ENCODE peak calls at places on chromosomes 5 and 9, in eight cellular contexts. A is NCI-H1694 treated with DMSO at 0.1 percent for 48 hours; L is H4; O is dorsolateral prefrontal cortex; P is CD8-positive, alpha-beta T cell; F is activated naive CD8-positive, alpha-beta T cell treated with anti-CD3 and anti-CD28 coated beads for 36 hours; K is glutamatergic neuron; H is Caki2. J is an unnamed sample.

GRCh38 chr9:132744881-132745761 is 74.9 kb downstream of the GTF3C4 start:
- DNase-seq in A (no peak), L (no peak), O (no peak), P (no peak), F (no peak), K (peak), H (no peak), J (peak)

GRCh38 chr5:77957516-77957915 is 181.4 kb upstream of the TBCA start:
- DNase-seq in A (no peak), L (no peak), O (no peak), P (no peak), F (no peak), K (no peak), H (no peak), J (peak)

GRCh38 chr9:14523545-14523944 is 169.7 kb downstream of the ZDHHC21 start:
- DNase-seq in A (no peak), L (no peak), O (no peak), P (no peak), F (no peak), K (no peak), H (no peak), J (no peak)

GRCh38 chr9:108786756-108787663 is 68.8 kb downstream of the ACTL7B start:
- DNase-seq in A (no peak), L (peak), O (no peak), P (no peak), F (no peak), K (no peak), H (peak), J (peak)

GRCh38 chr5:168766038-168766700 is 187.0 kb upstream of the PANK3 start:
- DNase-seq in A (no peak), L (no peak), O (peak), P (no peak), F (no peak), K (no peak), H (no peak), J (no peak)

GRCh38 chr9:77848428-77848827 is 183.2 kb downstream of the GNAQ start:
- DNase-seq in A (no peak), L (no peak), O (peak), P (no peak), F (no peak), K (no peak), H (no peak), J (no peak)

GRCh38 chr5:176877793-176878331 is 21.3 kb downstream of the HK3 start:
- DNase-seq in A (no peak), L (no peak), O (no peak), P (no peak), F (no peak), K (no peak), H (no peak), J (peak)

GRCh38 chr5:33410221-33410620 is 30.5 kb upstream of the TARS1 start:
- DNase-seq in A (no peak), L (no peak), O (no peak), P (no peak), F (no peak), K (no peak), H (no peak), J (no peak)

GRCh38 chr5:6194906-6195612 is 183.3 kb downstream of the MED10 start:
- DNase-seq in A (no peak), L (no peak), O (no peak), P (no peak), F (no peak), K (no peak), H (no peak), J (no peak)

GRCh38 chr5:100772548-100772947 is 130.5 kb downstream of the ST8SIA4 start:
- DNase-seq in A (no peak), L (no peak), O (no peak), P (no peak), F (no peak), K (no peak), H (no peak), J (peak)

GRCh38 chr5:178548751-178549150 is 41.4 kb downstream of the COL23A1 start:
- DNase-seq in A (no peak), L (no peak), O (no peak), P (no peak), F (no peak), K (no peak), H (peak), J (no peak)

GRCh38 chr5:151615431-151615830 is 24.3 kb upstream of the FAT2 start:
- DNase-seq in A (no peak), L (no peak), O (no peak), P (no peak), F (peak), K (no peak), H (peak), J (no peak)

GRCh38 chr5:6583049-6583880 is 49.6 kb downstream of the NSUN2 start:
- DNase-seq in A (no peak), L (no peak), O (no peak), P (no peak), F (peak), K (peak), H (no peak), J (peak)

GRCh38 chr5:161925960-161926359 is 78.0 kb downstream of the GABRA1 start:
- DNase-seq in A (no peak), L (no peak), O (no peak), P (no peak), F (no peak), K (no peak), H (no peak), J (no peak)

GRCh38 chr5:98201006-98201620 is 572.4 kb upstream of the RGMB start:
- DNase-seq in A (no peak), L (no peak), O (no peak), P (no peak), F (no peak), K (no peak), H (no peak), J (no peak)

GRCh38 chr5:40405985-40406384 is 273.7 kb upstream of the PTGER4 start:
- DNase-seq in A (no peak), L (no peak), O (no peak), P (no peak), F (no peak), K (no peak), H (no peak), J (no peak)

GRCh38 chr9:115628426-115628825 is 510.5 kb upstream of the TNC start:
- DNase-seq in A (no peak), L (no peak), O (no peak), P (no peak), F (no peak), K (no peak), H (no peak), J (peak)

GRCh38 chr9:36543916-36544315 is 28.8 kb upstream of the MELK start:
- DNase-seq in A (no peak), L (peak), O (no peak), P (no peak), F (no peak), K (no peak), H (no peak), J (no peak)

GRCh38 chr5:133952729-133953567 is 15.5 kb downstream of the C5orf15 start:
- DNase-seq in A (no peak), L (peak), O (peak), P (peak), F (no peak), K (no peak), H (no peak), J (no peak)

GRCh38 chr9:131562032-131562959 is 17.0 kb downstream of the PRRT1B start:
- DNase-seq in A (no peak), L (no peak), O (no peak), P (no peak), F (no peak), K (no peak), H (no peak), J (no peak)

GRCh38 chr5:8831854-8832253 is 714.0 kb downstream of the SEMA5A start:
- DNase-seq in A (no peak), L (no peak), O (no peak), P (no peak), F (no peak), K (no peak), H (no peak), J (no peak)

GRCh38 chr9:129623331-129623730 is 2.4 kb upstream of the C9orf50 start:
- DNase-seq in A (no peak), L (no peak), O (no peak), P (no peak), F (no peak), K (no peak), H (no peak), J (no peak)

GRCh38 chr5:35518104-35518503 is 99.6 kb upstream of the SPEF2 start:
- DNase-seq in A (no peak), L (no peak), O (no peak), P (no peak), F (no peak), K (no peak), H (no peak), J (no peak)

GRCh38 chr9:88011005-88011766 is 36.9 kb upstream of the CDK20 start:
- DNase-seq in A (no peak), L (no peak), O (no peak), P (no peak), F (no peak), K (no peak), H (peak), J (no peak)

GRCh38 chr9:16848189-16848588 is 22.3 kb downstream of the BNC2 start:
- DNase-seq in A (no peak), L (no peak), O (no peak), P (no peak), F (no peak), K (no peak), H (no peak), J (no peak)

GRCh38 chr5:161047024-161047423 is 195.0 kb upstream of the ATP10B start:
- DNase-seq in A (no peak), L (no peak), O (no peak), P (no peak), F (no peak), K (no peak), H (no peak), J (no peak)

GRCh38 chr9:22114956-22115355 is 105.9 kb upstream of the CDKN2B start:
- DNase-seq in A (no peak), L (no peak), O (no peak), P (no peak), F (no peak), K (no peak), H (no peak), J (no peak)

GRCh38 chr5:93307557-93307956 is 273.5 kb downstream of the NR2F1-AS1 start:
- DNase-seq in A (no peak), L (no peak), O (no peak), P (no peak), F (no peak), K (no peak), H (no peak), J (no peak)

GRCh38 chr9:127877566-127877998 is at the start of gene AK1:
- DNase-seq in A (peak), L (no peak), O (peak), P (no peak), F (no peak), K (peak), H (no peak), J (peak)

GRCh38 chr5:42360641-42361320 is 62.5 kb upstream of the GHR start:
- DNase-seq in A (no peak), L (no peak), O (no peak), P (no peak), F (no peak), K (no peak), H (no peak), J (no peak)

GRCh38 chr5:52356311-52356918 is 431.3 kb upstream of the ITGA1 start:
- DNase-seq in A (peak), L (peak), O (no peak), P (no peak), F (no peak), K (no peak), H (no peak), J (no peak)

GRCh38 chr5:116507941-116508655 is 66.5 kb downstream of the SEMA6A start:
- DNase-seq in A (no peak), L (no peak), O (no peak), P (no peak), F (no peak), K (no peak), H (no peak), J (no peak)

GRCh38 chr5:2465383-2465782 is 286.1 kb downstream of the IRX2 start:
- DNase-seq in A (no peak), L (no peak), O (no peak), P (no peak), F (no peak), K (no peak), H (no peak), J (no peak)

GRCh38 chr5:32852535-32852934 is 141.4 kb downstream of the NPR3 start:
- DNase-seq in A (no peak), L (peak), O (no peak), P (no peak), F (no peak), K (peak), H (peak), J (no peak)

GRCh38 chr5:137778772-137779564 is 24.8 kb upstream of the HNRNPA0 start:
- DNase-seq in A (peak), L (peak), O (no peak), P (no peak), F (no peak), K (no peak), H (peak), J (peak)

GRCh38 chr9:9337129-9337528 is 1275.7 kb downstream of the PTPRD start:
- DNase-seq in A (no peak), L (no peak), O (no peak), P (no peak), F (no peak), K (no peak), H (no peak), J (no peak)

GRCh38 chr5:151384106-151384505 is 36.7 kb upstream of the SLC36A2 start:
- DNase-seq in A (no peak), L (no peak), O (no peak), P (no peak), F (no peak), K (no peak), H (no peak), J (no peak)

GRCh38 chr5:83277953-83278352 is 193.6 kb upstream of the VCAN start:
- DNase-seq in A (no peak), L (no peak), O (no peak), P (no peak), F (no peak), K (no peak), H (peak), J (no peak)

J was measured in retina.